ENCODE peak calls at places on chromosomes 6 and 20, in nine cellular contexts. E is HT1080; T is anterior cingulate cortex; W is AG08395; Z is hippocampal formation; X is mucosa of gallbladder; V is RKO; Y is stimulated activated CD8-positive, alpha-beta memory T cell treated with anti-CD3 and anti-CD28 coated beads, Interleukin-7, amount 100 ng/mL, for 1 hour; C is Kasumi-1. F is an unnamed sample.
A peak's percentile ranks its signal among the peaks of the same experiment; 100 is the strongest.

GRCh38 chr20:21575981-21576740 is 62.3 kb upstream of the NKX2-2 start:
- DNase-seq in E (no peak), T (no peak), W (no peak), Z (no peak), X (no peak), V (no peak), Y (no peak), C (no peak), F (no peak)

GRCh38 chr6:37399131-37399530 is 33.9 kb upstream of the CMTR1 start:
- DNase-seq in E (no peak), T (no peak), W (no peak), Z (no peak), X (no peak), V (no peak), Y (no peak), C (no peak), F (no peak)

GRCh38 chr6:164401871-164402270 is 907.5 kb downstream of the C6orf118 start:
- DNase-seq in E (no peak), T (no peak), W (no peak), Z (no peak), X (no peak), V (no peak), Y (no peak), C (no peak), F (no peak)

GRCh38 chr6:132130530-132131298 is 179.5 kb upstream of the CCN2 start:
- DNase-seq in E (peak; percentile 57), T (no peak), W (peak; percentile 68), Z (no peak), X (peak; percentile 23), V (no peak), Y (no peak), C (peak; percentile 89), F (no peak)

GRCh38 chr6:78995946-78996345 is 82.1 kb downstream of the PHIP start:
- DNase-seq in E (peak; percentile 16), T (no peak), W (peak; percentile 2), Z (no peak), X (no peak), V (no peak), Y (no peak), C (no peak), F (no peak)

GRCh38 chr6:149474108-149474935 is 10.5 kb downstream of the ZC3H12D start:
- DNase-seq in E (no peak), T (no peak), W (no peak), Z (no peak), X (no peak), V (no peak), Y (no peak), C (no peak), F (no peak)

GRCh38 chr6:145842693-145843546 is 28.3 kb upstream of the FBXO30 start:
- DNase-seq in E (no peak), T (no peak), W (no peak), Z (no peak), X (no peak), V (no peak), Y (no peak), C (peak; percentile 6), F (peak; percentile 33)

GRCh38 chr6:159761135-159761872 is 541 bp upstream of the ACAT2 start:
- DNase-seq in E (no peak), T (no peak), W (no peak), Z (no peak), X (no peak), V (peak; percentile 35), Y (no peak), C (no peak), F (peak; percentile 4)

GRCh38 chr6:8157839-8158238 is 55.5 kb upstream of the EEF1E1 start:
- DNase-seq in E (no peak), T (no peak), W (no peak), Z (no peak), X (peak; percentile 21), V (no peak), Y (no peak), C (no peak), F (no peak)

GRCh38 chr6:3341467-3341866 is 82.7 kb downstream of the PSMG4 start:
- DNase-seq in E (peak; percentile 67), T (no peak), W (peak; percentile 90), Z (no peak), X (no peak), V (no peak), Y (no peak), C (no peak), F (no peak)

GRCh38 chr6:137879885-137880430 is 12.9 kb downstream of the TNFAIP3 start:
- DNase-seq in E (no peak), T (no peak), W (no peak), Z (no peak), X (no peak), V (no peak), Y (no peak), C (no peak), F (no peak)

GRCh38 chr6:169960891-169961611 is 209.6 kb downstream of the ERMARD start:
- DNase-seq in E (no peak), T (no peak), W (no peak), Z (no peak), X (no peak), V (no peak), Y (no peak), C (no peak), F (no peak)

GRCh38 chr20:17666491-17666890 is 15.6 kb downstream of the RRBP1 start:
- DNase-seq in E (no peak), T (no peak), W (no peak), Z (no peak), X (no peak), V (no peak), Y (no peak), C (no peak), F (no peak)

GRCh38 chr6:136365781-136366354 is 76.2 kb upstream of the BCLAF1 start:
- DNase-seq in E (peak; percentile 6), T (peak; percentile 37), W (no peak), Z (peak; percentile 37), X (peak; percentile 31), V (no peak), Y (no peak), C (peak; percentile 69), F (peak; percentile 38)

GRCh38 chr6:107219851-107220250 is 104.5 kb upstream of the BEND3 start:
- DNase-seq in E (no peak), T (no peak), W (no peak), Z (no peak), X (no peak), V (no peak), Y (no peak), C (no peak), F (no peak)

GRCh38 chr6:122790740-122791679 is 2.0 kb downstream of the SMPDL3A start:
- DNase-seq in E (no peak), T (no peak), W (no peak), Z (no peak), X (no peak), V (no peak), Y (no peak), C (no peak), F (no peak)

GRCh38 chr6:34984416-34984815 is 95.4 kb downstream of the ANKS1A start:
- DNase-seq in E (no peak), T (no peak), W (no peak), Z (no peak), X (no peak), V (no peak), Y (no peak), C (no peak), F (no peak)

GRCh38 chr20:53142225-53142624 is 170.1 kb downstream of the TSHZ2 start:
- DNase-seq in E (peak; percentile 33), T (no peak), W (no peak), Z (no peak), X (no peak), V (peak; percentile 10), Y (no peak), C (no peak), F (no peak)